ENCODE peak calls at places on chromosome 17, in eight cellular contexts. G is upper lobe of right lung, Z is PC-9, W is adrenal gland, Q is stomach, A is tibial artery, L is AG04450, T is right lobe of liver. Y is an unnamed sample. For H3K9me3, the result is how much of the 10 kb centered on the place peaks cover.

GRCh38 chr17:36979585-36979941 is 30.8 kb downstream of the AATF start:
- DNase-seq in G (no peak), Z (no peak), W (no peak), Q (no peak), A (no peak), L (no peak), T (no peak), Y (no peak)

GRCh38 chr17:49229076-49229804 is 1.3 kb downstream of the PHOSPHO1 start:
- DNase-seq in G (no peak), Z (no peak), W (no peak), Q (no peak), A (no peak), L (no peak), T (no peak), Y (no peak)

GRCh38 chr17:17416007-17416399 is 60.8 kb upstream of the MED9 start:
- DNase-seq in G (no peak), Z (peak), W (peak), Q (no peak), A (no peak), L (no peak), T (no peak), Y (peak)

GRCh38 chr17:75776399-75777242 is 8.0 kb upstream of the UNK start:
- DNase-seq in G (peak), Z (no peak), W (no peak), Q (no peak), A (peak), L (no peak), T (no peak), Y (no peak)

GRCh38 chr17:8068736-8069586 is 18.6 kb downstream of the ALOX12B start:
- DNase-seq in G (peak), Z (no peak), W (peak), Q (no peak), A (peak), L (no peak), T (peak), Y (no peak)

GRCh38 chr17:3602499-3602898 is 6.7 kb downstream of the TRPV1 start:
- DNase-seq in G (no peak), Z (no peak), W (no peak), Q (no peak), A (no peak), L (no peak), T (no peak), Y (no peak)

GRCh38 chr17:27323538-27324212 is 29.8 kb downstream of the WSB1 start:
- DNase-seq in G (peak), Z (peak), W (peak), Q (peak), A (peak), L (no peak), T (peak), Y (peak)

GRCh38 chr17:19306160-19307111 is 56.1 kb downstream of the B9D1 start:
- DNase-seq in G (peak), Z (no peak), W (peak), Q (peak), A (no peak), L (no peak), T (no peak), Y (no peak)

GRCh38 chr17:14205992-14206461 is 30.6 kb downstream of the CDRT15 start:
- DNase-seq in G (peak), Z (peak), W (no peak), Q (peak), A (no peak), L (no peak), T (peak), Y (no peak)

GRCh38 chr17:42275527-42276358 is 448 bp downstream of the STAT5B start:
- DNase-seq in G (no peak), Z (no peak), W (no peak), Q (no peak), A (no peak), L (peak), T (peak), Y (no peak)

GRCh38 chr17:76968707-76969597 is 100.7 kb downstream of the MGAT5B start:
- DNase-seq in G (no peak), Z (peak), W (no peak), Q (peak), A (no peak), L (no peak), T (no peak), Y (peak)

GRCh38 chr17:31404028-31404949 is 12.8 kb downstream of the RAB11FIP4 start:
- DNase-seq in G (peak), Z (no peak), W (no peak), Q (no peak), A (peak), L (no peak), T (no peak), Y (no peak)

GRCh38 chr17:49987681-49988441 is 7.2 kb downstream of the DLX3 start:
- DNase-seq in G (peak), Z (peak), W (peak), Q (no peak), A (peak), L (no peak), T (no peak), Y (peak)

DNA sequence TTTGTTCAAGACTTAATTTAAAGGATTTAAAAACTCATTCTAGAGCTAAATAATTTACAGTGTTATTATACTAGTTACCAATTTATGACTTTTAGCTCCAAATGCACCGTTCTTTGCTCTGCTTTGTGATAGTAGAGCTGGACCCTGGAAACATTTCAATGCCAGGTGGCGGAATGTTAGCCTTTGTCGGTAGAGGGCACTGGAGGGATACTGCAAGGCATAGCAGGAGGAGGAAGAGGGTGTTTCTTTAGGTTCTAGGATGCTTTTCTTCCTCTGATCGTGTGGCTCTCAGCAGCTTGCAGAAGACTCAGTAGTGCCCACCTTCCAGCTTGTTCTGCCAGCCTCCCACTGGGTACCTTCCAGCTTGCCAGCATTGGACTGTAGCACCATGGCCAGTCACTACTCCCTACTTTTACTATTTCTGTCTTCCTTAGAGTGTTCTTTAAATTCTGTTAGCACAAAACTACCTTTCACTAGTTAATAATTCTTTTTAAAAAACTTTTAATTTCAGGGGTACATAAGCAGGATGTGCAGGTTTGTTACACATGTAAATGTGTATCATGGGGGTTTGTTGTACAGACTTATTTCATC is 325.3 kb downstream of the UTP18 start:
- DNase-seq in G (no peak), Z (peak), W (no peak), Q (peak), A (no peak), L (no peak), T (peak), Y (no peak)
- TF ChIP-seq CTCF in G (no peak), Z (peak), W (peak), Q (no peak), A (no peak), L (no peak), T (peak), Y (peak)

GRCh38 chr17:82946081-82946480 is 106.3 kb upstream of the ZNF750 start:
- DNase-seq in G (no peak), Z (no peak), W (no peak), Q (no peak), A (no peak), L (no peak), T (no peak), Y (no peak)
- H3K9me3 ChIP-seq in G (under half), Z (under half), W (under half), Q (under half), A (under half), L (half or more), T (under half), Y (under half)

GRCh38 chr17:62825182-62825581 is 17.1 kb upstream of the MARCHF10 start:
- DNase-seq in G (no peak), Z (no peak), W (no peak), Q (no peak), A (no peak), L (no peak), T (no peak), Y (no peak)
- H3K4me3 ChIP-seq in G (no peak), Z (peak), W (no peak), Q (no peak), A (no peak), L (no peak), T (no peak), Y (no peak)

GRCh38 chr17:385836-386144 is 33.2 kb upstream of the RPH3AL start:
- DNase-seq in G (no peak), Z (no peak), W (no peak), Q (no peak), A (no peak), L (no peak), T (no peak), Y (no peak)

GRCh38 chr17:384622-385194 is 32.1 kb upstream of the RPH3AL start:
- DNase-seq in G (no peak), Z (no peak), W (no peak), Q (no peak), A (no peak), L (no peak), T (no peak), Y (no peak)

GRCh38 chr17:385195-385835 is 32.7 kb upstream of the RPH3AL start:
- DNase-seq in G (peak), Z (peak), W (peak), Q (peak), A (no peak), L (no peak), T (peak), Y (no peak)

GRCh38 chr17:388087-388486 is 35.5 kb upstream of the RPH3AL start:
- DNase-seq in G (no peak), Z (no peak), W (no peak), Q (no peak), A (no peak), L (no peak), T (no peak), Y (no peak)

GRCh38 chr17:386145-386876 is 33.7 kb upstream of the RPH3AL start:
- DNase-seq in G (peak), Z (peak), W (peak), Q (peak), A (peak), L (no peak), T (peak), Y (peak)
- TF ChIP-seq CTCF in G (peak), Z (peak), W (peak), Q (no peak), A (peak), L (peak), T (peak), Y (peak)

Y was measured in Caco-2.